ENCODE peak calls at places on chromosomes 4 and X, in four cellular contexts. K is AML-193, Y is NCI-H1417, P is tibial artery. D is an unnamed sample.

GRCh38 chrX:16138108-16138427 is 14.7 kb downstream of the GRPR start:
- DNase-seq in K (peak), P (no peak), Y (no peak), D (no peak)

GRCh38 chr4:4328840-4329239 is 38.8 kb downstream of the ZBTB49 start:
- DNase-seq in Y (no peak), P (no peak), K (no peak), D (no peak)

GRCh38 chr4:3010577-3010976 is 47.2 kb downstream of the GRK4 start:
- DNase-seq in P (no peak), K (no peak), Y (no peak), D (no peak)

GRCh38 chrX:68504237-68504636 is 5.4 kb downstream of the YIPF6 start:
- DNase-seq in P (no peak), Y (no peak), K (no peak), D (no peak)

GRCh38 chrX:18725316-18725943 is 18.0 kb downstream of the PPEF1 start:
- DNase-seq in Y (peak), K (no peak), P (no peak), D (no peak)

GRCh38 chr4:11428701-11429571 is at the start of gene HS3ST1:
- DNase-seq in Y (peak), P (peak), K (no peak), D (peak)

GRCh38 chr4:125316781-125317525 is 2.2 kb downstream of the FAT4 start:
- DNase-seq in P (peak), Y (peak), K (no peak), D (no peak)

GRCh38 chr4:66926687-66927086 is 618.6 kb downstream of the CENPC start:
- DNase-seq in K (no peak), P (no peak), Y (no peak), D (no peak)

GRCh38 chr4:132071815-132072214 is 1077.3 kb upstream of the PCDH10 start:
- DNase-seq in P (no peak), Y (no peak), K (no peak), D (no peak)

GRCh38 chrX:141791856-141792255 is 46.3 kb upstream of the MAGEC3 start:
- DNase-seq in Y (no peak), P (no peak), K (no peak), D (no peak)

GRCh38 chr4:133741766-133742165 is 459.8 kb downstream of the PABPC4L start:
- DNase-seq in P (no peak), K (no peak), Y (no peak), D (no peak)